ENCODE peak calls at places on chromosome 2, in nine cellular contexts. H is right lobe of liver; O is RKO; T is stimulated activated CD4-positive, alpha-beta T cell treated with anti-CD3 and anti-CD28 coated beads, Interleukin-2, amount 100 ng/mL, for 24 hours; B is astrocyte of the spinal cord; K is ELR; N is NCI-H1092 treated with DMSO at 0.1 percent for 48 hours; X is WTC11; I is psoas muscle. Y is an unnamed sample.
A peak's percentile ranks its signal among the peaks of the same experiment; 100 is the strongest.

GRCh38 chr2:40401896-40402295 is 50.0 kb downstream of the SLC8A1 start:
- DNase-seq in H (no peak), O (peak; percentile 78), T (no peak), B (peak; percentile 88), K (peak; percentile 97), N (no peak), X (no peak), I (no peak), Y (no peak)

GRCh38 chr2:30213326-30213725 is 18.0 kb upstream of the LBH start:
- DNase-seq in H (no peak), O (no peak), T (no peak), B (no peak), K (no peak), N (no peak), X (no peak), I (no peak), Y (no peak)

GRCh38 chr2:212528106-212528856 is 10.3 kb downstream of the ERBB4 start:
- DNase-seq in H (no peak), O (no peak), T (no peak), B (no peak), K (peak; percentile 29), N (no peak), X (no peak), I (no peak), Y (no peak)

GRCh38 chr2:136129601-136130000 is 11.7 kb upstream of the CXCR4 start:
- DNase-seq in H (no peak), O (peak; percentile 11), T (no peak), B (no peak), K (no peak), N (no peak), X (no peak), I (no peak), Y (no peak)

GRCh38 chr2:45652090-45653050 is 895 bp downstream of the PRKCE start:
- DNase-seq in H (peak; percentile 48), O (peak; percentile 57), T (peak; percentile 33), B (peak; percentile 53), K (peak; percentile 53), N (no peak), X (peak; percentile 33), I (peak; percentile 62), Y (no peak)

GRCh38 chr2:150100834-150101233 is 386.6 kb downstream of the RND3 start:
- DNase-seq in H (no peak), O (no peak), T (no peak), B (no peak), K (no peak), N (no peak), X (no peak), I (no peak), Y (no peak)

GRCh38 chr2:1738646-1739302 is 5.5 kb downstream of the PXDN start:
- DNase-seq in H (no peak), O (no peak), T (no peak), B (no peak), K (no peak), N (no peak), X (no peak), I (no peak), Y (no peak)

GRCh38 chr2:16869711-16870110 is 204.1 kb upstream of the CYRIA start:
- DNase-seq in H (no peak), O (no peak), T (no peak), B (no peak), K (no peak), N (no peak), X (no peak), I (no peak), Y (no peak)

GRCh38 chr2:55063226-55063625 is 13.0 kb upstream of the RTN4 start:
- DNase-seq in H (no peak), O (no peak), T (no peak), B (no peak), K (no peak), N (no peak), X (no peak), I (no peak), Y (no peak)